ENCODE peak calls at places on chromosomes 11 and 22, in six cellular contexts. Y is hypothalamus, K is mesothelial cell of epicardium, P is psoas muscle, T is nephron progenitor cell, F is esophagus squamous epithelium. Q is an unnamed sample.

GRCh38 chr11:75471134-75471943 is 38.3 kb upstream of the KLHL35 start:
- DNase-seq in T (no peak), P (no peak), Y (no peak), F (no peak), K (no peak), Q (no peak)

GRCh38 chr11:7688238-7688826 is 15.0 kb upstream of the CYB5R2 start:
- DNase-seq in T (peak; percentile 24), K (no peak), P (no peak), Y (no peak), F (no peak), Q (no peak)

GRCh38 chr11:120337896-120338840 is 2.0 kb downstream of the ARHGEF12 start:
- DNase-seq in T (no peak), K (no peak), P (no peak), Y (no peak), F (no peak), Q (no peak)

GRCh38 chr22:23713696-23714595 is 23.1 kb downstream of the RGL4 start:
- DNase-seq in P (no peak), K (no peak), T (no peak), F (no peak), Y (no peak), Q (no peak)

GRCh38 chr11:101555366-101555765 is 28.4 kb downstream of the TRPC6 start:
- DNase-seq in F (no peak), K (no peak), P (no peak), T (no peak), Y (no peak), Q (no peak)

GRCh38 chr22:38203090-38203810 is 1.5 kb downstream of the MAFF start:
- DNase-seq in Y (no peak), K (no peak), F (no peak), T (peak; percentile 42), P (no peak), Q (no peak)

GRCh38 chr11:88179141-88179540 is 3.9 kb upstream of the RAB38 start:
- DNase-seq in K (no peak), T (no peak), P (no peak), Y (no peak), F (no peak), Q (peak; percentile 84)

GRCh38 chr22:41739576-41739975 is 40.3 kb downstream of the MEI1 start:
- DNase-seq in Y (no peak), P (no peak), F (no peak), T (no peak), K (no peak), Q (no peak)

GRCh38 chr22:36097880-36098279 is 62.7 kb downstream of the APOL3 start:
- DNase-seq in P (no peak), K (no peak), T (no peak), Y (no peak), F (no peak), Q (no peak)

GRCh38 chr22:49515486-49515885 is 312.2 kb downstream of the BRD1 start:
- DNase-seq in K (no peak), T (no peak), F (no peak), Y (no peak), P (no peak), Q (no peak)

GRCh38 chr11:13368041-13368446 is 90.5 kb downstream of the BMAL1 start:
- DNase-seq in K (no peak), T (no peak), P (no peak), F (no peak), Y (no peak), Q (peak; percentile 72)

GRCh38 chr11:102430158-102430836 is 22.3 kb downstream of the TMEM123 start:
- DNase-seq in Y (no peak), F (no peak), T (no peak), P (no peak), K (no peak), Q (no peak)

GRCh38 chr11:34208266-34209135 is 103.1 kb downstream of the NAT10 start:
- DNase-seq in T (no peak), K (no peak), F (no peak), Y (no peak), P (no peak), Q (no peak)

GRCh38 chr11:72026029-72026428 is 27.3 kb downstream of the IL18BP start:
- DNase-seq in Y (no peak), T (no peak), F (no peak), P (no peak), K (no peak), Q (no peak)

GRCh38 chr11:10329935-10330334 is 25.1 kb downstream of the ADM start:
- DNase-seq in F (no peak), Y (no peak), T (no peak), K (no peak), P (no peak), Q (no peak)

GRCh38 chr22:32413715-32414114 is 1.7 kb upstream of the RTCB start:
- DNase-seq in F (no peak), P (no peak), T (no peak), Y (no peak), K (no peak), Q (no peak)

GRCh38 chr11:111735262-111736116 is 30.7 kb downstream of the PPP2R1B start:
- DNase-seq in K (no peak), Y (peak; percentile 80), T (peak; percentile 26), F (no peak), P (peak; percentile 84), Q (peak; percentile 97)

GRCh38 chr11:133406493-133406892 is 125.8 kb downstream of the OPCML start:
- DNase-seq in K (no peak), T (no peak), F (no peak), P (no peak), Y (no peak), Q (no peak)

GRCh38 chr11:707817-708420 is 1.9 kb downstream of the EPS8L2 start:
- DNase-seq in F (no peak), P (no peak), K (no peak), Y (no peak), T (no peak), Q (no peak)

GRCh38 chr22:23068096-23068831 is 2.1 kb upstream of the GNAZ start:
- DNase-seq in T (no peak), P (no peak), F (no peak), K (peak; percentile 6), Y (no peak), Q (no peak)

GRCh38 chr11:91220476-91221202 is 997.8 kb upstream of the CHORDC1 start:
- DNase-seq in K (no peak), F (no peak), T (no peak), Y (no peak), P (no peak), Q (peak; percentile 12)

GRCh38 chr11:61626580-61627380 is 45.9 kb upstream of the SYT7 start:
- DNase-seq in Y (no peak), K (no peak), T (no peak), P (no peak), F (no peak), Q (no peak)

GRCh38 chr11:1390603-1391164 is 950 bp downstream of the BRSK2 start:
- DNase-seq in Y (no peak), F (no peak), P (peak; percentile 40), K (peak; percentile 34), T (peak; percentile 72), Q (no peak)

GRCh38 chr11:47393163-47394049 is 15.0 kb upstream of the SLC39A13 start:
- DNase-seq in K (no peak), Y (no peak), T (no peak), F (no peak), P (peak; percentile 58), Q (no peak)

GRCh38 chr22:36775589-36775965 is 342 bp downstream of the IFT27 start:
- DNase-seq in F (no peak), K (no peak), P (peak; percentile 33), Y (no peak), T (peak; percentile 53), Q (no peak)

GRCh38 chr22:40120783-40121182 is 56.9 kb upstream of the TNRC6B start:
- DNase-seq in T (no peak), P (no peak), F (no peak), K (no peak), Y (no peak), Q (no peak)

GRCh38 chr22:39493759-39494158 is 8.3 kb upstream of the MIEF1 start:
- DNase-seq in T (no peak), Y (no peak), K (no peak), P (no peak), F (no peak), Q (no peak)

GRCh38 chr11:78884761-78885160 is 310.1 kb upstream of the NARS2 start:
- DNase-seq in Y (no peak), P (no peak), F (no peak), T (no peak), K (no peak), Q (no peak)

GRCh38 chr11:119585038-119585666 is 143.8 kb downstream of the NECTIN1 start:
- DNase-seq in T (peak; percentile 57), K (no peak), F (no peak), Y (no peak), P (peak; percentile 22), Q (no peak)

GRCh38 chr11:126992804-126993111 is 7.8 kb downstream of the KIRREL3 start:
- DNase-seq in T (no peak), P (no peak), Y (no peak), F (no peak), K (no peak), Q (peak; percentile 77)

GRCh38 chr11:1820463-1821325 is 14.1 kb upstream of the SYT8 start:
- DNase-seq in K (no peak), P (no peak), T (no peak), F (no peak), Y (no peak), Q (no peak)

GRCh38 chr22:49853981-49854791 is 542 bp downstream of the ZBED4 start:
- DNase-seq in K (no peak), Y (no peak), F (no peak), P (no peak), T (peak; percentile 53), Q (no peak)

GRCh38 chr11:73157141-73158010 is 15.3 kb upstream of the FCHSD2 start:
- DNase-seq in P (peak; percentile 49), K (no peak), T (no peak), Y (no peak), F (no peak), Q (no peak)

GRCh38 chr11:121965330-121965729 is 150.7 kb downstream of the BLID start:
- DNase-seq in F (no peak), Y (no peak), T (no peak), P (no peak), K (peak; percentile 20), Q (no peak)

GRCh38 chr11:72037554-72038311 is 39.0 kb downstream of the IL18BP start:
- DNase-seq in K (no peak), P (peak; percentile 31), F (no peak), Y (no peak), T (no peak), Q (no peak)

GRCh38 chr11:78647986-78648875 is 73.6 kb upstream of the NARS2 start:
- DNase-seq in F (no peak), K (no peak), P (no peak), Y (no peak), T (no peak), Q (no peak)

GRCh38 chr11:67409261-67409666 is 5.4 kb downstream of the TBC1D10C start:
- DNase-seq in F (no peak), K (no peak), T (no peak), P (no peak), Y (no peak), Q (no peak)

Q was measured in kidney epithelial cell.